ENCODE peak calls at places on chromosomes 5 and 9, in ten cellular contexts. N is mesothelial cell of epicardium; U is uterus; F is neural crest cell; H is vagina; B is fibroblast of lung; Q is colonic mucosa; P is CD4-positive, alpha-beta T cell; D is heart left ventricle; V is retinal pigment epithelial cell. Z is an unnamed sample.

GRCh38 chr5:55530669-55531068 is 4.1 kb downstream of the PLPP1 start:
- DNase-seq in N (no peak), U (no peak), F (no peak), H (no peak), B (no peak), Q (no peak), P (no peak), D (peak; percentile 35), V (no peak), Z (no peak)

GRCh38 chr5:39520232-39520572 is 95.4 kb upstream of the DAB2 start:
- DNase-seq in N (no peak), U (no peak), F (no peak), H (no peak), B (peak; percentile 94), Q (no peak), P (no peak), D (no peak), V (no peak), Z (no peak)

GRCh38 chr9:115740986-115741385 is 412.6 kb upstream of the PAPPA start:
- DNase-seq in N (no peak), U (no peak), F (no peak), H (no peak), B (no peak), Q (no peak), P (no peak), D (no peak), V (no peak), Z (no peak)

GRCh38 chr9:93059097-93059959 is 827 bp downstream of the SUSD3 start:
- DNase-seq in N (no peak), U (no peak), F (no peak), H (no peak), B (no peak), Q (no peak), P (no peak), D (no peak), V (no peak), Z (no peak)

GRCh38 chr5:82355921-82356454 is 77.8 kb upstream of the RPS23 start:
- DNase-seq in N (no peak), U (no peak), F (no peak), H (no peak), B (peak; percentile 75), Q (no peak), P (no peak), D (no peak), V (no peak), Z (no peak)

GRCh38 chr5:43134019-43134418 is 13.3 kb downstream of the ZNF131 start:
- DNase-seq in N (no peak), U (no peak), F (no peak), H (no peak), B (no peak), Q (no peak), P (no peak), D (no peak), V (no peak), Z (no peak)

GRCh38 chr5:142828797-142829535 is 58.8 kb downstream of the ARHGAP26 start:
- DNase-seq in N (no peak), U (no peak), F (no peak), H (no peak), B (no peak), Q (no peak), P (no peak), D (no peak), V (no peak), Z (no peak)

GRCh38 chr5:180340856-180341255 is 12.3 kb downstream of the GFPT2 start:
- DNase-seq in N (no peak), U (no peak), F (no peak), H (no peak), B (peak; percentile 32), Q (no peak), P (no peak), D (no peak), V (no peak), Z (no peak)

GRCh38 chr5:3282841-3283240 is 312.8 kb upstream of the IRX1 start:
- DNase-seq in N (peak; percentile 21), U (no peak), F (no peak), H (no peak), B (no peak), Q (no peak), P (no peak), D (no peak), V (no peak), Z (no peak)

GRCh38 chr9:128159073-128159783 is 837 bp upstream of the BBLN start:
- DNase-seq in N (no peak), U (peak; percentile 45), F (no peak), H (no peak), B (no peak), Q (peak; percentile 48), P (peak; percentile 68), D (no peak), V (no peak), Z (no peak)

GRCh38 chr5:86807046-86807712 is 189.4 kb downstream of the COX7C start:
- DNase-seq in N (no peak), U (no peak), F (no peak), H (no peak), B (no peak), Q (no peak), P (no peak), D (no peak), V (no peak), Z (no peak)
- TF ChIP-seq CTCF in N (no peak), U (no peak), F (no peak), H (no peak), B (no peak), Q (no peak), P (no peak), D (no peak), V (no peak), Z (no peak)

GRCh38 chr9:123465304-123465703 is 109.3 kb downstream of the CRB2 start:
- DNase-seq in N (no peak), U (no peak), F (no peak), H (no peak), B (no peak), Q (peak; percentile 53), P (no peak), D (no peak), V (no peak), Z (no peak)
- TF ChIP-seq CTCF in N (no peak), U (no peak), F (no peak), H (no peak), B (no peak), Q (no peak), P (no peak), D (no peak), V (no peak), Z (no peak)

DNA sequence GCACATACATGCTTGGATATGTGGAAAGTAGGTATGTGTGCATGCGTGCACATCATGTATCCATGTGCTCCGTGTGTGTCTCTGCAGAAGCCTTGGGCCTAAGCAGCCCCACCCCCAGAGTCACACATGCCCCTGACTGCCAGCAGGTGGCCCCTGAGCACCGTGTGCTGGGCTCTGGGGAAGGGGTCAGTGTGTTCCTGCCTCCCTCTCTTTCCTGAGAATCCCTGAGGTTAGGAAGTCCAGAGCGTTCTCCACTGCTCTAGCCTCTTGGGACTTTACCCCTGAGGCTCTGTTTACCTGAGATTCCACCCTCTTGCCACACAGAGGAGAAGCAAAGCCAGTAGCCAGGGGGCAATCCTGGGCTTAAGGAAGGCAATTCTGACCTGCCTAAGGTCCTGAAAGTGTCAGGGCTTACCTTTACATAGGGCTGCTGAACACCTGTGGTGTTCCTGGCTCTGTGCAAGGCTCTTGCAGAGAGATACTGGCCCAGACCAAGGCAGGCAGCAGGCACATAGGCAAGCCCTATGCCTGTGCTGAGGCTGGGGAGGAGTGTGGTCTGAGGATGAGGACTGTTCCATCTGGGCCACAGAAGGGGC is 207.3 kb downstream of the TMEM38B start:
- DNase-seq in N (peak; percentile 68), U (no peak), F (peak; percentile 54), H (no peak), B (peak; percentile 23), Q (no peak), P (no peak), D (peak; percentile 27), V (no peak), Z (no peak)
- TF ChIP-seq CTCF in N (peak; percentile 73), U (peak; percentile 49), F (peak; percentile 85), H (peak; percentile 25), B (peak; percentile 51), Q (peak; percentile 48), P (no peak), D (peak; percentile 65), V (peak; percentile 95), Z (peak; percentile 89)

GRCh38 chr5:90477073-90477472 is 2.4 kb downstream of the POLR3G start:
- DNase-seq in N (no peak), U (no peak), F (no peak), H (no peak), B (no peak), Q (no peak), P (no peak), D (no peak), V (no peak), Z (no peak)
- TF ChIP-seq CTCF in N (no peak), U (no peak), F (no peak), H (no peak), B (no peak), Q (no peak), P (no peak), D (no peak), V (peak; percentile 25), Z (no peak)

DNA sequence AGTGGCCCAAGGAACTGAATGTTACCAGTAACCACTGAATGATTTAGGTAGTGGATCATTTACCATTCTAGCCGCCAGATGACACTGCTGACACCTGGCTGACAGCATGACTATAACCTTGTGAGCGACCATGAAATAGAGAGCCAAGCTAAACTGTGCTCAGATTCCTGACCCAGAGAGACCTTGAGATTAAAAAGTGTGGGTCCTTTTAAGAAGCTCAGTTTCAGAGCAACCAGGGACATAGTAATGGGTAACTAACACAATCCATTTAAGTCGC is 566.0 kb downstream of the EFNA5 start:
- DNase-seq in N (no peak), U (no peak), F (no peak), H (no peak), B (no peak), Q (no peak), P (no peak), D (no peak), V (no peak), Z (no peak)
- TF ChIP-seq CTCF in N (no peak), U (no peak), F (no peak), H (no peak), B (no peak), Q (no peak), P (no peak), D (peak; percentile 41), V (peak; percentile 14), Z (no peak)

DNA sequence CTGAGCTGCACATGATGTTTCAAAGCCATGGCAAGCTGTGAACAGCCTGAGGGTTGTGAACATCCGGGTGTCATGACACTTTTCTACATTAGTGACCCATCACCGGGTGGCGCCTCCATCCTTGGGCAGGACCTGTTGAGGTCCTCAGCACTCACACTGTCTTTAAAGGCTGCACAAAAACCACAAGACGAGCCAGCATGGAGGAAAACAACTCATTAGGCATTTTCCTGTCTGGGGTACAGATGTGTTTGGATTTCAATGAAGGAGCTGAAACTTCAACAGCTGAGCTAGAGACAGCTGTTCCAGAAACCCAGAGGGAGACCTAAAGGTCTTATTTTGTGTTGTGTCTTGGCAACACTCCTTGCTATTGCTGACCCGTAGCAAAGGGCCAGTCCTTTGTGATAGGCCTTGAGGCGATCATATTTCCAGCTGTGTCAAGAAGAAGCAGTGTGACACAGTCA is 151.9 kb upstream of the VLDLR start:
- DNase-seq in N (no peak), U (peak; percentile 34), F (peak; percentile 2), H (no peak), B (peak; percentile 57), Q (peak; percentile 27), P (no peak), D (peak; percentile 48), V (no peak), Z (no peak)
- TF ChIP-seq CTCF in N (no peak), U (no peak), F (no peak), H (no peak), B (no peak), Q (no peak), P (no peak), D (no peak), V (peak; percentile 13), Z (no peak)

Z was measured in type B pancreatic cell.